ENCODE peak calls at places on chromosomes 13 and 19, in four cellular contexts. K is CD4-positive, CD25-positive, alpha-beta regulatory T cell; S is astrocyte of the cerebellum; L is amniotic stem cell. M is an unnamed sample.
A peak's percentile ranks its signal among the peaks of the same experiment; 100 is the strongest.

GRCh38 chr19:18223860-18224524 is 2.2 kb downstream of the PDE4C start:
- DNase-seq in S (no peak), L (no peak), K (no peak), M (peak; percentile 71)

GRCh38 chr13:75635621-75636338 is at the start of gene LMO7:
- DNase-seq in K (peak; percentile 50), S (no peak), L (peak; percentile 42), M (peak; percentile 77)

GRCh38 chr19:16573296-16573695 is 1.1 kb upstream of the SLC35E1 start:
- DNase-seq in K (no peak), S (no peak), L (no peak), M (no peak)

GRCh38 chr19:23470873-23471555 is 75.7 kb upstream of the ZNF91 start:
- DNase-seq in S (no peak), L (no peak), K (no peak), M (no peak)

GRCh38 chr13:67943116-67943515 is 713.0 kb upstream of the PCDH9 start:
- DNase-seq in S (no peak), K (no peak), L (no peak), M (no peak)

GRCh38 chr19:53520547-53521372 is 17.2 kb upstream of the ZNF331 start:
- DNase-seq in S (peak; percentile 96), K (peak; percentile 82), L (peak; percentile 95), M (peak; percentile 91)

GRCh38 chr19:11247391-11247790 is 8.0 kb downstream of the ANGPTL8 start:
- DNase-seq in L (no peak), S (no peak), K (no peak), M (no peak)

GRCh38 chr13:45393941-45394570 is 24.1 kb downstream of the SLC25A30 start:
- DNase-seq in S (peak; percentile 52), L (peak; percentile 33), K (no peak), M (peak; percentile 34)

GRCh38 chr19:13718733-13719132 is 45.6 kb upstream of the MRI1 start:
- DNase-seq in S (peak; percentile 37), L (peak; percentile 34), K (no peak), M (no peak)

GRCh38 chr19:23571175-23571574 is 115.8 kb downstream of the ZNF675 start:
- DNase-seq in L (no peak), S (no peak), K (no peak), M (no peak)

GRCh38 chr19:42154471-42155323 is 22.5 kb upstream of the POU2F2 start:
- DNase-seq in K (no peak), S (no peak), L (no peak), M (no peak)

GRCh38 chr19:39351537-39352037 is 9.4 kb downstream of the SAMD4B start:
- DNase-seq in L (no peak), K (peak; percentile 12), S (no peak), M (peak; percentile 49)

GRCh38 chr13:110726726-110727125 is 13.2 kb downstream of the ING1 start:
- DNase-seq in S (no peak), L (no peak), K (no peak), M (peak; percentile 34)

GRCh38 chr13:32737111-32737571 is 150.9 kb downstream of the PDS5B start:
- DNase-seq in S (no peak), K (no peak), L (no peak), M (peak; percentile 2)

GRCh38 chr19:41919948-41920712 is 8.1 kb downstream of the ERFL start:
- DNase-seq in K (no peak), L (no peak), S (no peak), M (no peak)

GRCh38 chr13:42396501-42396900 is 124.5 kb downstream of the AKAP11 start:
- DNase-seq in S (no peak), L (no peak), K (no peak), M (no peak)

GRCh38 chr13:27535546-27535945 is 84.8 kb downstream of the LNX2 start:
- DNase-seq in L (no peak), S (no peak), K (no peak), M (no peak)

GRCh38 chr19:33685541-33685940 is 63.8 kb downstream of the CHST8 start:
- DNase-seq in K (no peak), S (no peak), L (no peak), M (no peak)

GRCh38 chr13:26422036-26422435 is 135.4 kb upstream of the WASF3 start:
- DNase-seq in K (no peak), S (no peak), L (no peak), M (no peak)

GRCh38 chr13:31200636-31200970 is 828 bp downstream of the B3GLCT start:
- DNase-seq in K (peak; percentile 26), L (no peak), S (no peak), M (peak; percentile 55)

GRCh38 chr19:52935434-52935833 is 12.2 kb upstream of the ZNF888 start:
- DNase-seq in S (no peak), L (no peak), K (no peak), M (no peak)

GRCh38 chr19:2167896-2168618 is 4.3 kb downstream of the DOT1L start:
- DNase-seq in S (no peak), K (no peak), L (no peak), M (peak; percentile 67)

M was measured in germinal center.